ENCODE peak calls at places on chromosomes 12 and 14, in nine cellular contexts. B is effector memory CD4-positive, alpha-beta T cell; T is adrenal gland; D is SJCRH30; S is GM23248; P is DND-41; M is CD8-positive, alpha-beta memory T cell; K is tibial nerve; W is GM23338. C is an unnamed sample.
A peak's percentile ranks its signal among the peaks of the same experiment; 100 is the strongest.

GRCh38 chr12:115818973-115819372 is 458.5 kb downstream of the MED13L start:
- DNase-seq in B (no peak), T (no peak), D (no peak), S (no peak), P (no peak), M (no peak), K (no peak), W (peak; percentile 44), C (no peak)

GRCh38 chr14:56787530-56787929 is 22.7 kb downstream of the OTX2 start:
- DNase-seq in B (no peak), T (no peak), D (no peak), S (no peak), P (no peak), M (no peak), K (no peak), W (no peak), C (no peak)

GRCh38 chr12:51392556-51393237 is 1.5 kb upstream of the GALNT6 start:
- DNase-seq in B (no peak), T (no peak), D (no peak), S (peak; percentile 83), P (peak; percentile 72), M (no peak), K (no peak), W (peak; percentile 87), C (peak; percentile 20)

GRCh38 chr12:48813464-48814312 is 4.6 kb upstream of the CACNB3 start:
- DNase-seq in B (no peak), T (no peak), D (no peak), S (no peak), P (no peak), M (no peak), K (no peak), W (peak; percentile 89), C (no peak)

GRCh38 chr12:46442723-46443122 is 70.2 kb upstream of the SLC38A2 start:
- DNase-seq in B (no peak), T (no peak), D (no peak), S (peak; percentile 50), P (no peak), M (no peak), K (no peak), W (no peak), C (no peak)

GRCh38 chr14:101499513-101499912 is 61.8 kb upstream of the DIO3 start:
- DNase-seq in B (no peak), T (peak; percentile 1), D (no peak), S (no peak), P (no peak), M (no peak), K (no peak), W (no peak), C (no peak)

GRCh38 chr14:48275301-48275700 is 599.9 kb upstream of the MDGA2 start:
- DNase-seq in B (no peak), T (no peak), D (no peak), S (no peak), P (no peak), M (no peak), K (no peak), W (no peak), C (no peak)

GRCh38 chr14:93830753-93831461 is 42.6 kb upstream of the PRIMA1 start:
- DNase-seq in B (no peak), T (no peak), D (no peak), S (no peak), P (no peak), M (no peak), K (no peak), W (no peak), C (no peak)

GRCh38 chr12:51820721-51821422 is 27.6 kb downstream of the FIGNL2 start:
- DNase-seq in B (peak; percentile 61), T (peak; percentile 35), D (no peak), S (peak; percentile 86), P (peak; percentile 90), M (peak; percentile 65), K (no peak), W (peak; percentile 84), C (no peak)

GRCh38 chr14:76464856-76465255 is 88.9 kb downstream of the ESRRB start:
- DNase-seq in B (no peak), T (no peak), D (no peak), S (no peak), P (no peak), M (no peak), K (no peak), W (no peak), C (no peak)

GRCh38 chr12:5945071-5946008 is at the start of gene ANO2:
- DNase-seq in B (no peak), T (no peak), D (peak; percentile 30), S (peak; percentile 44), P (no peak), M (no peak), K (no peak), W (peak; percentile 82), C (peak; percentile 78)

GRCh38 chr14:94880140-94880539 is 110.2 kb upstream of the GSC start:
- DNase-seq in B (no peak), T (no peak), D (no peak), S (no peak), P (no peak), M (no peak), K (no peak), W (no peak), C (no peak)

GRCh38 chr14:94879504-94879903 is 109.6 kb upstream of the GSC start:
- DNase-seq in B (no peak), T (no peak), D (no peak), S (no peak), P (no peak), M (no peak), K (no peak), W (no peak), C (no peak)

GRCh38 chr14:94880805-94881204 is 110.9 kb upstream of the GSC start:
- DNase-seq in B (no peak), T (no peak), D (no peak), S (no peak), P (no peak), M (no peak), K (no peak), W (no peak), C (peak; percentile 90)

GRCh38 chr14:94876306-94876705 is 106.4 kb upstream of the GSC start:
- DNase-seq in B (no peak), T (no peak), D (no peak), S (no peak), P (no peak), M (no peak), K (no peak), W (no peak), C (no peak)

DNA sequence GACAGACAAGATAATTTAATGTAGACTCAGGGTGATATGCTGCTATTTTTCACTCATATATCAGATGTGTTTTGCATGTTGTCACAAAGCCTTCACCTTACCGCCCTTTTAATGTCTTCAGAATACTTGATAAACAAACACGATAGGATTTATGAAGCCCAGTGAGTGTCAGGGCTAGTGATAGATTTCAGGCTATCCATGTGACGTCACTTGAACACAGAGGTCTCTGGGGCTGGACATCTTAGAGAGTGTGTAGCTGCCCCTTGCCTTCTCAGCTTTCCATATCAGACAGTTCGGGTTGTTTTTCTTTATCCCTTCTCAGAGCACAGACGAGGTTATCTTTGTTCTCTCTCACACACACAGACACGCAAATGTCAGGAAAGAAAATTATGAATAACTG is 105.3 kb upstream of the GSC start:
- DNase-seq in B (no peak), T (no peak), D (no peak), S (no peak), P (no peak), M (no peak), K (no peak), W (no peak), C (no peak)
- H3K27me3 ChIP-seq in B (peaks cover 2% of the 10 kb centered on the region), T (no peaks in the 10 kb centered on the region), D (no peaks in the 10 kb centered on the region), S (no peaks in the 10 kb centered on the region), P (peaks cover 4% of the 10 kb centered on the region), M (no peaks in the 10 kb centered on the region), K (no peaks in the 10 kb centered on the region), W (no peaks in the 10 kb centered on the region), C (no peaks in the 10 kb centered on the region)

DNA sequence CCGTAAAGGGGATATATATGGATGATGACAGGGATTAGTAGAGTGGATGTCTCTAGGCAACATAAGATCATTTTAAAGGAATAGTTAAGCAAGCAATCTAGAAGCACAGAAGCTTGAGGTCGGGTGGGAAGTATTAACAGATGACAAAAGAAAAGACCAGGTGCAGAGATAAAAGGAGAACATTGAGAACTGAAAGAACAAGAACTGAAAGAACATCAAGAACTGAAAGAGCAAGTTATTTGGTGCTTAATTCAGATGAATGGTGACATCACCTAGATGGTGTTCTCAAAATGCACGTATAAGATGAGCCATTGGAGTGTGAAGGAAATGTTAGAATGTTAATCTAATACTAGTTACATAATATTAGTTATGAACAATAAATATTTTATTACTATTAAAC is 224.0 kb upstream of the PDE3A start:
- DNase-seq in B (no peak), T (no peak), D (no peak), S (no peak), P (no peak), M (no peak), K (no peak), W (no peak), C (no peak)
- H3K4me3 ChIP-seq in B (no peak overlapping the region), T (no peak overlapping the region), D (no peak overlapping the region), S (no peak overlapping the region), P (no peak overlapping the region), M (no peak overlapping the region), K (no peak overlapping the region), W (no peak overlapping the region), C (no peak overlapping the region)

GRCh38 chr12:108400060-108400459 is 60.9 kb upstream of the CMKLR1 start:
- DNase-seq in B (no peak), T (no peak), D (no peak), S (no peak), P (no peak), M (no peak), K (no peak), W (peak; percentile 30), C (no peak)

GRCh38 chr12:108400481-108400880 is 61.4 kb upstream of the CMKLR1 start:
- DNase-seq in B (no peak), T (no peak), D (no peak), S (no peak), P (no peak), M (no peak), K (no peak), W (no peak), C (no peak)

GRCh38 chr12:108401964-108402363 is 62.9 kb upstream of the CMKLR1 start:
- DNase-seq in B (no peak), T (no peak), D (no peak), S (no peak), P (no peak), M (no peak), K (no peak), W (no peak), C (no peak)

GRCh38 chr12:108400900-108401480 is 61.9 kb upstream of the CMKLR1 start:
- DNase-seq in B (no peak), T (no peak), D (no peak), S (no peak), P (no peak), M (no peak), K (no peak), W (no peak), C (no peak)

DNA sequence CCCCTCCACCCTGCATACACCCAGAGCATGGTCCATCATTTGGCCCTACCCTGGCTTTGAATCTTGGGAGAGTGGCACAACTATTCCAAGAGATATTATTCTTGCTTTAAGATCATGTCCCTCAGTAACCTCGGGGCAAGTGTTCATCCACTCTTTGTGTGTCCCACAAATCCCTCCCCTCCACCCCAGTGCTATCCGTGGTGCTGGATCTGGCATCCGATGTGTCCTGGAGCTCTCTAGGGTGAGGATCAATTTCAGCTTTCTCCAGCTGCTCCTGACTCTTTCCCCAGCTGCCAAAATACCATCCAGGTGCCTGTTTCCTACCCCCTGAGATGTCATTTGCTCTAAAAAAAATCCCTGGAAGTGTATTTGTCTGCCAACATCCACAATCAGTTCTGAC is 64.8 kb upstream of the CMKLR1 start:
- DNase-seq in B (no peak), T (no peak), D (peak; percentile 29), S (peak; percentile 14), P (peak; percentile 13), M (no peak), K (no peak), W (peak; percentile 57), C (no peak)
- H3K27me3 ChIP-seq in B (no peaks in the 10 kb centered on the region), T (no peaks in the 10 kb centered on the region), D (no peaks in the 10 kb centered on the region), S (no peaks in the 10 kb centered on the region), P (peaks cover 10% of the 10 kb centered on the region), M (no peaks in the 10 kb centered on the region), K (no peaks in the 10 kb centered on the region), W (no peaks in the 10 kb centered on the region), C (peaks cover 31% of the 10 kb centered on the region)

GRCh38 chr14:30369531-30370180 is 189.3 kb upstream of the G2E3 start:
- DNase-seq in B (no peak), T (no peak), D (no peak), S (no peak), P (no peak), M (no peak), K (no peak), W (no peak), C (no peak)
- H3K4me3 ChIP-seq in B (no peak overlapping the region), T (no peak overlapping the region), D (no peak overlapping the region), S (no peak overlapping the region), P (no peak overlapping the region), M (no peak overlapping the region), K (no peak overlapping the region), W (no peak overlapping the region), C (no peak overlapping the region)

C was measured in WERI-Rb-1.